ENCODE peak calls at places on chromosome 4, in six cellular contexts. S is NB4; H is kidney epithelial cell; Q is heart left ventricle; R is bronchial epithelial cell; K is CD8-positive, alpha-beta memory T cell. B is an unnamed sample.
A peak's percentile ranks its signal among the peaks of the same experiment; 100 is the strongest.

GRCh38 chr4:138199568-138200235 is 42.4 kb downstream of the SLC7A11 start:
- DNase-seq in K (no peak), R (peak; percentile 98), H (peak; percentile 70), S (no peak), Q (no peak), B (no peak)

GRCh38 chr4:53479731-53480525 is 102.5 kb downstream of the FIP1L1 start:
- DNase-seq in Q (no peak), H (no peak), K (no peak), S (no peak), R (peak; percentile 69), B (no peak)

GRCh38 chr4:86092684-86093083 is 267.2 kb downstream of the MAPK10 start:
- DNase-seq in K (no peak), Q (no peak), S (peak; percentile 4), R (peak; percentile 94), H (peak; percentile 21), B (no peak)

GRCh38 chr4:66489783-66490452 is 819.6 kb upstream of the EPHA5 start:
- DNase-seq in Q (no peak), K (no peak), R (peak; percentile 66), H (peak; percentile 37), S (no peak), B (no peak)

GRCh38 chr4:14130551-14130950 is 503.0 kb upstream of the BOD1L1 start:
- DNase-seq in Q (no peak), K (no peak), R (no peak), S (no peak), H (no peak), B (no peak)

GRCh38 chr4:179361978-179362486 is 1919.8 kb upstream of the AGA start:
- DNase-seq in K (no peak), S (no peak), R (no peak), Q (no peak), H (no peak), B (no peak)

GRCh38 chr4:78242071-78242470 is 184.9 kb downstream of the FRAS1 start:
- DNase-seq in H (no peak), K (no peak), Q (no peak), S (no peak), R (peak; percentile 81), B (no peak)

GRCh38 chr4:153822316-153822715 is 33.4 kb upstream of the SFRP2 start:
- DNase-seq in Q (no peak), S (no peak), R (peak; percentile 64), K (no peak), H (no peak), B (no peak)

GRCh38 chr4:61772116-61772515 is 572.0 kb downstream of the ADGRL3 start:
- DNase-seq in Q (no peak), H (peak; percentile 25), K (no peak), R (peak; percentile 74), S (no peak), B (no peak)

GRCh38 chr4:172596206-172596605 is 572.4 kb upstream of the GALNT7 start:
- DNase-seq in S (no peak), R (no peak), Q (no peak), H (no peak), K (no peak), B (no peak)

GRCh38 chr4:48093949-48094550 is 40.0 kb downstream of the TXK start:
- DNase-seq in H (peak; percentile 47), S (no peak), Q (no peak), R (peak; percentile 88), K (no peak), B (no peak)

DNA sequence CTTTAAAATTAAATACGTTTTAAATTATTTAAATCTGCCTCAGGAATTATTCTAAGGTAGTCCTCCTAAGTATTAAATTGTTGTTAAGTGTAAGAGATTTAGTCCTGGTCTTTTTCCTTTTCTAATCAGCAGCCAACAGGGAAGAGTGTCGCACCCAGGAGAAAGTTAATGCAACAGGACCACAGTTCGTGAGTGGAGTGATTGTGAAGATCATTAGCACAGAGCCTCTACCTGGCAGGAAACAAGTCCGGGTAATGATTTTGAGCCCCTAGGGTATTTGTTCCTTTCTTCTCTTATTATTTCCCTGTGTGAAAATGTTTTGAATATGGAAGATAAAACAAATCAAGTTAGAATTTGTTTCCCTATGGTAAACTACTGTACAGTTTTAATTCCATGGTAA is 13.4 kb downstream of the LARP7 start:
- DNase-seq in Q (no peak), R (no peak), S (no peak), K (no peak), H (no peak), B (no peak)
- H3K4me3 ChIP-seq in Q (no peak overlapping the region), R (no peak overlapping the region), S (no peak overlapping the region), K (no peak overlapping the region), H (no peak overlapping the region), B (no peak overlapping the region)

DNA sequence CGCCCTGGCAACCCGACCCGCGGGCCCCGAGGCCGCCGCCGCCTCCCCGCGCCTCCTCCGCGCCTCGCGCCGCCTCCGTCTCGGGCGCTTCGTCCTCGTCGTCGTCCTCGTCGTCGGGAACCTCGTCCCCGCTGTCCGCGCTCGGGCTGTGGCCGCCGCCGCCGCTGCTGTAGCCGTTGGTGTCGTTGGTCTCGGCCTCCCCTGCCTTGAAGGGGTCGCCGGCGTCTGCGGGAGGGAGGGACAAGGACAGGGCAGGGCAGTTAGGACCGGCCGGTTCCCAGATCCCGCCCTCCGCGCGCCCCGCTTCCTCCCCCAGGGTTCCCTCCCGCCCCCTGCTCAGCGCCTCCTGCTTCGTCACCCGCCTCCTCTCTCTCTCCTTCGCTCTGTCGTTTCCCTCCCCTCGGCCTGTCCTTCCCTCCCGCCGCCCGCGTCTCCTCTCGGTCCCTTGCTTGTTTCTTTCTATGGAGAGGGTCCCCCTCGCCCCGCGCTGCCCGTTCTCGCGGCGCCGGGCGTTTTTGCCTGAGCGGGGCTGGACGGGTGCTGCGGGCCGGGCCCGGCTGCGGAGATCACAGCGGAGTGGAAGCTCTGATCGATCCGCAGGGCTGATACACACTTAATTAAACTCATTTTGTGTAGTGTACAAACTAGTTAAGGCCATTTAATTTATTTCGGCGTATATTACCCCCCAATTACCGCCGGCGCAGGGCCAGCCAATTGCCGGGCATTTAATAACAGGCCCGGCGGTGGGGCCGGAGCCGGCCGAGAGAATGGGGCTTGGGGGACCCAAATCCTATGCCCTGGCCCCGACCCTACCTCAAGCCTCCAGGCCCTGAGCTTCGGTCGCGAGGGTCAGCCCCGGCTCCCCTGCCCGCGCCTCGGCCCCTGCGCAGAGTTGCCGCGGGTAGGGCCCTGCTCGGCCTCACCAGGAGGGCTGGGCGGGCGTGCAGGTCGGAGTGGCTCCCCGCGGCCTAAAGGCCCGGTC is 2.4 kb downstream of the NKX1-1 start:
- DNase-seq in R (no peak), S (no peak), K (no peak), H (no peak), Q (no peak), B (no peak)
- H3K4me3 ChIP-seq in R (no peak overlapping the region), S (no peak overlapping the region), K (no peak overlapping the region), H (no peak overlapping the region), Q (peak overlapping the region; percentile 2), B (no peak overlapping the region)

GRCh38 chr4:183722738-183723560 is 63.9 kb downstream of the TRAPPC11 start:
- DNase-seq in S (peak; percentile 83), K (peak; percentile 19), H (no peak), Q (peak; percentile 68), R (peak; percentile 26), B (peak; percentile 63)
- H3K4me3 ChIP-seq in S (peak overlapping the region; percentile 49), K (peak overlapping the region; percentile 36), H (peak overlapping the region; percentile 40), Q (peak overlapping the region; percentile 62), R (peak overlapping the region; percentile 36), B (peak overlapping the region; percentile 13)

GRCh38 chr4:77073981-77074865 is 1.6 kb downstream of the CCNI start:
- DNase-seq in R (peak; percentile 54), S (peak; percentile 22), Q (no peak), K (no peak), H (no peak), B (no peak)

GRCh38 chr4:77074961-77075855 is 581 bp downstream of the CCNI start:
- DNase-seq in H (no peak), R (peak; percentile 39), S (peak; percentile 92), Q (peak; percentile 87), K (peak; percentile 69), B (peak; percentile 81)

GRCh38 chr4:77073106-77073858 is 2.5 kb downstream of the CCNI start:
- DNase-seq in H (no peak), S (peak; percentile 31), R (peak; percentile 57), K (no peak), Q (no peak), B (no peak)

GRCh38 chr4:77075869-77076801 is at the start of gene CCNI:
- DNase-seq in H (peak; percentile 81), S (peak; percentile 96), Q (peak; percentile 97), K (peak; percentile 88), R (peak; percentile 87), B (peak; percentile 86)

GRCh38 chr4:77072195-77072753 is 3.5 kb downstream of the CCNI start:
- DNase-seq in H (no peak), K (peak; percentile 10), S (no peak), Q (no peak), R (peak; percentile 94), B (peak; percentile 46)
- H3K4me3 ChIP-seq in H (no peak overlapping the region), K (peak overlapping the region; percentile 57), S (peak overlapping the region; percentile 76), Q (no peak overlapping the region), R (no peak overlapping the region), B (peak overlapping the region; percentile 91)

GRCh38 chr4:3701271-3702083 is 64.7 kb upstream of the ADRA2C start:
- DNase-seq in H (no peak), R (no peak), S (no peak), Q (no peak), K (no peak), B (no peak)
- H3K4me3 ChIP-seq in H (no peak overlapping the region), R (no peak overlapping the region), S (no peak overlapping the region), Q (no peak overlapping the region), K (no peak overlapping the region), B (no peak overlapping the region)

GRCh38 chr4:25161599-25161960 is 1.3 kb upstream of the SEPSECS start:
- DNase-seq in H (no peak), K (no peak), S (peak; percentile 57), R (peak; percentile 55), Q (no peak), B (no peak)
- H3K4me3 ChIP-seq in H (no peak overlapping the region), K (peak overlapping the region; percentile 96), S (peak overlapping the region; percentile 82), R (peak overlapping the region; percentile 79), Q (peak overlapping the region; percentile 91), B (peak overlapping the region; percentile 91)

B was measured in CD4-positive, CD25-positive, alpha-beta regulatory T cell.